ENCODE peak calls at places on chromosomes 1 and 21, in seven cellular contexts. O is heart right ventricle, C is fibroblast of lung, U is psoas muscle, H is spleen, A is neuronal stem cell, S is GM23248. N is an unnamed sample.

GRCh38 chr1:157176591-157177121 is 38.5 kb upstream of the ETV3 start:
- DNase-seq in O (no peak), C (no peak), U (no peak), H (no peak), A (no peak), S (no peak), N (no peak)

GRCh38 chr1:212235848-212236247 is 49.4 kb upstream of the PPP2R5A start:
- DNase-seq in O (no peak), C (no peak), U (no peak), H (no peak), A (no peak), S (no peak), N (no peak)

GRCh38 chr1:16351449-16351993 is 759 bp downstream of the FBXO42 start:
- DNase-seq in O (no peak), C (peak), U (no peak), H (no peak), A (no peak), S (peak), N (no peak)

GRCh38 chr1:59556802-59557548 is 257.8 kb upstream of the HOOK1 start:
- DNase-seq in O (no peak), C (no peak), U (no peak), H (no peak), A (no peak), S (no peak), N (no peak)

GRCh38 chr1:88877382-88877825 is 14.0 kb downstream of the GTF2B start:
- DNase-seq in O (no peak), C (peak), U (no peak), H (no peak), A (peak), S (peak), N (no peak)

GRCh38 chr1:22347854-22348760 is 103.5 kb upstream of the ZBTB40 start:
- DNase-seq in O (no peak), C (no peak), U (no peak), H (no peak), A (no peak), S (no peak), N (no peak)

GRCh38 chr1:89102055-89102454 is 23.9 kb downstream of the GBP2 start:
- DNase-seq in O (no peak), C (no peak), U (no peak), H (no peak), A (no peak), S (no peak), N (no peak)

GRCh38 chr21:42436914-42437313 is 33.2 kb downstream of the UBASH3A start:
- DNase-seq in O (no peak), C (no peak), U (no peak), H (peak), A (no peak), S (no peak), N (no peak)

GRCh38 chr1:67004176-67004575 is 49.8 kb downstream of the SLC35D1 start:
- DNase-seq in O (no peak), C (no peak), U (no peak), H (no peak), A (no peak), S (no peak), N (no peak)

GRCh38 chr1:91511386-91511785 is 10.7 kb downstream of the CDC7 start:
- DNase-seq in O (no peak), C (peak), U (no peak), H (no peak), A (no peak), S (peak), N (no peak)

GRCh38 chr1:218304281-218305039 is 19.4 kb downstream of the RRP15 start:
- DNase-seq in O (peak), C (peak), U (peak), H (no peak), A (no peak), S (no peak), N (no peak)

GRCh38 chr1:45569571-45569961 is 14.3 kb upstream of the NASP start:
- DNase-seq in O (no peak), C (no peak), U (no peak), H (no peak), A (no peak), S (no peak), N (no peak)

GRCh38 chr1:81754424-81754823 is 46.3 kb upstream of the ADGRL2 start:
- DNase-seq in O (no peak), C (no peak), U (no peak), H (no peak), A (no peak), S (no peak), N (no peak)

GRCh38 chr1:210597555-210598134 is 268.9 kb downstream of the HHAT start:
- DNase-seq in O (no peak), C (peak), U (no peak), H (no peak), A (no peak), S (peak), N (no peak)

GRCh38 chr1:10898921-10899320 is 102.5 kb upstream of the CASZ1 start:
- DNase-seq in O (no peak), C (no peak), U (no peak), H (no peak), A (no peak), S (no peak), N (no peak)

GRCh38 chr1:85274969-85275453 is 1.4 kb downstream of the BCL10 start:
- DNase-seq in O (no peak), C (peak), U (no peak), H (no peak), A (no peak), S (peak), N (no peak)

GRCh38 chr1:200296091-200296661 is 113.7 kb downstream of the ZNF281 start:
- DNase-seq in O (no peak), C (no peak), U (no peak), H (no peak), A (no peak), S (no peak), N (no peak)

GRCh38 chr1:115977481-115978258 is 1.4 kb downstream of the SLC22A15 start:
- DNase-seq in O (no peak), C (peak), U (no peak), H (no peak), A (no peak), S (peak), N (no peak)

GRCh38 chr1:89339039-89339438 is 24.8 kb upstream of the GBP6 start:
- DNase-seq in O (no peak), C (no peak), U (no peak), H (no peak), A (no peak), S (no peak), N (no peak)

GRCh38 chr1:35929730-35930592 is 944 bp upstream of the AGO3 start:
- DNase-seq in O (peak), C (peak), U (peak), H (peak), A (peak), S (peak), N (no peak)

GRCh38 chr1:9942399-9942938 is 722 bp downstream of the LZIC start:
- DNase-seq in O (no peak), C (peak), U (no peak), H (no peak), A (no peak), S (peak), N (no peak)

GRCh38 chr1:34262023-34262422 is 85.3 kb downstream of the C1orf94 start:
- DNase-seq in O (no peak), C (no peak), U (no peak), H (no peak), A (no peak), S (no peak), N (no peak)

GRCh38 chr21:41707231-41707988 is 59.4 kb downstream of the RIPK4 start:
- DNase-seq in O (no peak), C (peak), U (no peak), H (no peak), A (no peak), S (no peak), N (no peak)

GRCh38 chr1:186188004-186188539 is 187.0 kb downstream of the TPR start:
- DNase-seq in O (no peak), C (peak), U (no peak), H (no peak), A (no peak), S (peak), N (no peak)

GRCh38 chr1:64426691-64427090 is 43.2 kb upstream of the CACHD1 start:
- DNase-seq in O (no peak), C (no peak), U (no peak), H (no peak), A (no peak), S (no peak), N (no peak)

GRCh38 chr1:145771056-145771455 is 51.8 kb downstream of the CD160 start:
- DNase-seq in O (no peak), C (no peak), U (no peak), H (no peak), A (no peak), S (no peak), N (no peak)

GRCh38 chr1:17704176-17704575 is 51.0 kb upstream of the ACTL8 start:
- DNase-seq in O (no peak), C (no peak), U (no peak), H (no peak), A (no peak), S (no peak), N (no peak)

GRCh38 chr1:243407284-243408018 is 151.6 kb downstream of the SDCCAG8 start:
- DNase-seq in O (no peak), C (peak), U (no peak), H (no peak), A (no peak), S (peak), N (no peak)

GRCh38 chr21:33286600-33287456 is 20.7 kb downstream of the IL10RB start:
- DNase-seq in O (peak), C (peak), U (no peak), H (no peak), A (no peak), S (peak), N (no peak)

GRCh38 chr1:66258404-66259105 is 275.4 kb upstream of the SGIP1 start:
- DNase-seq in O (no peak), C (no peak), U (no peak), H (no peak), A (peak), S (peak), N (no peak)

GRCh38 chr1:213767683-213768082 is 220.1 kb upstream of the PROX1 start:
- DNase-seq in O (no peak), C (no peak), U (no peak), H (no peak), A (no peak), S (no peak), N (no peak)

GRCh38 chr1:51878616-51879336 is at the start of gene NRDC:
- DNase-seq in O (peak), C (peak), U (peak), H (peak), A (peak), S (peak), N (peak)

GRCh38 chr1:145846191-145846590 is 761 bp downstream of the NUDT17 start:
- DNase-seq in O (peak), C (peak), U (no peak), H (no peak), A (peak), S (peak), N (no peak)

GRCh38 chr1:65359888-65360287 is 50.5 kb downstream of the DNAJC6 start:
- DNase-seq in O (no peak), C (no peak), U (no peak), H (no peak), A (no peak), S (no peak), N (no peak)

GRCh38 chr21:36854391-36854790 is 112.1 kb downstream of the HLCS start:
- DNase-seq in O (peak), C (no peak), U (no peak), H (no peak), A (peak), S (peak), N (no peak)

GRCh38 chr21:44083631-44084291 is 23.4 kb upstream of the PWP2 start:
- DNase-seq in O (no peak), C (no peak), U (no peak), H (peak), A (no peak), S (no peak), N (no peak)

GRCh38 chr1:66402194-66402593 is 131.8 kb upstream of the SGIP1 start:
- DNase-seq in O (peak), C (no peak), U (peak), H (peak), A (no peak), S (peak), N (no peak)

GRCh38 chr21:28798798-28799197 is 193.9 kb downstream of the LTN1 start:
- DNase-seq in O (no peak), C (no peak), U (no peak), H (no peak), A (no peak), S (peak), N (no peak)

GRCh38 chr1:59006309-59006698 is 222.5 kb upstream of the JUN start:
- DNase-seq in O (no peak), C (no peak), U (no peak), H (no peak), A (no peak), S (no peak), N (no peak)

GRCh38 chr1:228037401-228038386 is 30.9 kb downstream of the WNT3A start:
- DNase-seq in O (no peak), C (peak), U (no peak), H (peak), A (peak), S (peak), N (no peak)

GRCh38 chr1:206723500-206724472 is 39.1 kb downstream of the MAPKAPK2 start:
- DNase-seq in O (no peak), C (peak), U (peak), H (no peak), A (no peak), S (peak), N (peak)

GRCh38 chr1:206722751-206723499 is 38.2 kb downstream of the MAPKAPK2 start:
- DNase-seq in O (no peak), C (peak), U (no peak), H (no peak), A (no peak), S (peak), N (no peak)

GRCh38 chr1:206728588-206728987 is 42.0 kb upstream of the IL19 start:
- DNase-seq in O (no peak), C (no peak), U (no peak), H (no peak), A (no peak), S (no peak), N (no peak)

GRCh38 chr1:206727981-206728380 is 42.6 kb upstream of the IL19 start:
- DNase-seq in O (no peak), C (no peak), U (no peak), H (no peak), A (no peak), S (no peak), N (no peak)

GRCh38 chr1:206725053-206725963 is 40.6 kb downstream of the MAPKAPK2 start:
- DNase-seq in O (no peak), C (peak), U (no peak), H (no peak), A (peak), S (peak), N (no peak)
- H3K27ac ChIP-seq in O (peak), C (no peak), U (peak), H (no peak), A (no peak), S (peak), N (peak)

DNA sequence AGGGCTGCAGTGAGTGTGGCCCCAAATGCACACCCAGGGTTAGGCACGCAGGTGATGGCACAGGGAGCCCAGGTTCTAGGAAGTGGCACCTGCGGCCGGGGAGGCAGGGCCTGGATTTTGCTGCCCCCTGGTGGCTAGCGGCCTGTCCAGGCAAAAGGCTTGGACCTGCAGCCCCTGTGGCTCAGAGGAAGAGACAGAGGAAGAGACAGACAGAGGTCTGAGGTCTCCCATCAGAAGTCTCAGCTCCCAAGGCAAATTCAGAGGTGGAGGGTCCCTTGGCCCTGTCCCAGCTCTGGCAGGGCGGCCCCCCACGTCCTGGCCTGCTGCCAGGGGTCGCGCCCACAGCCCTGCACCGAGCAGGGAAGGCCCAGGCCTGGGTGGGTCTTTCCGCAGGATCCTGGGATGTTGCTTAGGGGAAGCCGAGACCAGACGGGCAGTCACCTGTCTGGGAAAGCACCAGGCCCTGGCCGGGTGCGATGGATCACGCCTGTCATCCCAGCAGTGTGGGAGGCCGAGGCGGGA is 8.0 kb upstream of the TNFRSF14 start:
- DNase-seq in O (peak), C (peak), U (peak), H (peak), A (peak), S (peak), N (peak)
- H3K27ac ChIP-seq in O (peak), C (peak), U (peak), H (peak), A (peak), S (peak), N (peak)

DNA sequence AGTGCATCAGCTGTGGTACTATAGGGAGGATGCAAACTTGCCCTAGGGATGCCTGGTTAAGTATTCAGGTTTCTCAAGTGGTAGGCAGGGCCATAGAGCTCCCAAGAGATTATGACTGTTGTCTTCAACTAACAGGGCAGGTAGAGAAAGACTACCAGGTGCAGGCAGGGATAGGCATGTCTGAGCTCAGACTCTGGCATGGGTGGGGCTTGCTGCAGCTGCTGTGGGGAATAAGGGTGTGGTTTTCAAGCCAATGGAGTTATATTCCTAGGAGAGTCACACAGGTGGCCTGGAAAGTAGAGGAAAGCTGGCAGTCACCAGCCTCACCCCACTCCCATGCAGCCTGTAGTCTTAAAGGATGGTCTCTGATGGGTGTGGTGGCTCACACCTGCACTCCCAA is 673.4 kb upstream of the ADGRL4 start:
- DNase-seq in O (no peak), C (no peak), U (no peak), H (no peak), A (no peak), S (no peak), N (no peak)
- H3K27ac ChIP-seq in O (no peak), C (no peak), U (no peak), H (no peak), A (no peak), S (no peak), N (no peak)

DNA sequence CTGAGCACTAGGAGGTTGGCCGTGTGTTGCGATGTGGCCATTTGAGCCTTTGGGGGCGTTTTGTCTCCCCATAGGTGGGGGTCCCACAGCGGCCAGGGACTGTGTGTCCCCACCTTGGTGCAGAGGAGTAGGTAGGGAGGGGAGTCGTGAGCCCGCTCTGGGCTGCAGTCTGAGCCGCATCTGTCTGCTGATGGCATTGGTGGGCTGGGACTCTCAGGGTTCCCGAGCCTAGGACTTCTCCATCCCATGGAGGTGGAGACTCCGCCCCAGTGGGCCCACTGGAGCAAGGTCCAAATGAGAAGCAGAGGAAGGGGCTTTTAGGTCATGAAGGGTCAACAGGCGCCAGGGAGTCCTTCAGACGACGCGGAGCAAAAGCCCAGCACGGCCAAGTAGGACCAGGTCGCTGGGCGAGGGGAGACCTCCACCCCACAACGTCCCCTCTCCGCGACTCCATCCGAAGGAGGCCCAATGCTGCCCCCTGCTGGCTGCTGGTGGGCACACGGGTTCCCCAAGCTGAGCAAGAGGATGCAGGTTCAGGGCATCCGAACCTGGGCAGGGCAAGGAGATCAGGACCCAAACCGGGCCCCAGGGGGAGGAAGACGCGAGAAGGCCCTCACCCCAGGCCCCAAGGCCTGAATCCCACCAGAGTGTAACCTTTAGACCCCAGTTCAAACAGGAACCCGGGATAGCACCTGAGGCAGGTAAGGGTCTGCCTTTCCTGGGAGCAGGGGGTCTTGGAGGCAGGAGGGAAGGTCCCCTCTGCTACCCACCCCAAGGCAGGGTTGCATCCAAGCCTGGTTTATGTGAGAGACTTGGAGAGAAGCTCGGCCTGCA is 14.9 kb downstream of the TTC34 start:
- DNase-seq in O (peak), C (no peak), U (peak), H (peak), A (peak), S (peak), N (peak)
- H3K27ac ChIP-seq in O (no peak), C (no peak), U (no peak), H (no peak), A (no peak), S (no peak), N (no peak)

GRCh38 chr1:31072304-31072746 is 6.8 kb upstream of the PUM1 start:
- DNase-seq in O (no peak), C (no peak), U (no peak), H (peak), A (no peak), S (no peak), N (no peak)

GRCh38 chr1:31069392-31069791 is 3.9 kb upstream of the PUM1 start:
- DNase-seq in O (no peak), C (no peak), U (no peak), H (peak), A (no peak), S (no peak), N (no peak)

DNA sequence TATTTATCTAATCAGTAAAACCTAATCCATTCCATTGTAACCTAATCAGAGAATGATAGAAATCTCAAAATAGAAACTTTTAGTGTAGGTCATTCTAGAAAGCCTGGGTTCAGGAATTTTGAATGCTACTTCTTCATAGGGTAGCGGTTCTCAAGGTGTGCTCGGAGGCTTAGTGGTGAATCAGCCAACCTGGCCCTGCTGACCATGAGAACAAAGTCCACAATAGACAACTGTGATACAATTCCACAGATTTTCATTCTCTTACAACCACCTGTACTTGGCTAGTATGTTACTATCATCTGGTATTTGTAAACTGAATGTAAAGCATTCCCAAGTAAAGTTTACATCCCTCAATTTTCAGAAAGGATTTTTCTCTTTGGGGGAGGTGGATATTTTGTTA is 7.5 kb upstream of the PUM1 start:
- DNase-seq in O (no peak), C (no peak), U (no peak), H (no peak), A (no peak), S (no peak), N (no peak)
- H3K27ac ChIP-seq in O (no peak), C (no peak), U (no peak), H (no peak), A (no peak), S (no peak), N (no peak)

GRCh38 chr1:219751870-219752269 is 139.0 kb upstream of the ZC3H11B start:
- DNase-seq in O (peak), C (no peak), U (no peak), H (no peak), A (no peak), S (no peak), N (no peak)

GRCh38 chr1:219741011-219741859 is 128.3 kb upstream of the ZC3H11B start:
- DNase-seq in O (no peak), C (no peak), U (no peak), H (no peak), A (no peak), S (no peak), N (no peak)

GRCh38 chr1:219745070-219745469 is 132.2 kb upstream of the ZC3H11B start:
- DNase-seq in O (no peak), C (peak), U (no peak), H (no peak), A (no peak), S (no peak), N (no peak)

GRCh38 chr1:219749370-219749769 is 136.5 kb upstream of the ZC3H11B start:
- DNase-seq in O (no peak), C (no peak), U (no peak), H (no peak), A (no peak), S (no peak), N (no peak)

GRCh38 chr1:219746141-219746540 is 133.2 kb upstream of the ZC3H11B start:
- DNase-seq in O (no peak), C (no peak), U (no peak), H (no peak), A (no peak), S (no peak), N (no peak)
- H3K27ac ChIP-seq in O (no peak), C (no peak), U (no peak), H (no peak), A (no peak), S (no peak), N (no peak)